ENCODE peak calls at places on chromosomes 12 and 14, in four cellular contexts. I is astrocyte of the spinal cord, E is endothelial cell, D is AG10803. U is an unnamed sample.

GRCh38 chr14:37197421-37198272 is at the start of gene MIPOL1:
- DNase-seq in D (peak), E (peak), I (peak), U (no peak)

GRCh38 chr14:49581961-49582210 is 4.3 kb downstream of the RPS29 start:
- DNase-seq in I (no peak), E (no peak), D (no peak), U (no peak)

GRCh38 chr12:79547044-79547734 is 143.6 kb downstream of the PAWR start:
- DNase-seq in D (peak), E (peak), I (peak), U (no peak)

GRCh38 chr14:21070610-21071224 is 613 bp downstream of the ARHGEF40 start:
- DNase-seq in E (peak), I (peak), D (peak), U (no peak)

GRCh38 chr12:73262788-73263381 is 990.7 kb downstream of the TRHDE start:
- DNase-seq in I (no peak), E (no peak), D (no peak), U (no peak)

GRCh38 chr12:70920251-70920851 is at the start of gene PTPRR:
- DNase-seq in D (no peak), I (no peak), E (peak), U (no peak)

GRCh38 chr14:29220077-29220476 is 453.5 kb downstream of the FOXG1 start:
- DNase-seq in D (no peak), E (no peak), I (no peak), U (no peak)

GRCh38 chr14:56059054-56059453 is 59.2 kb upstream of the PELI2 start:
- DNase-seq in E (no peak), I (no peak), D (peak), U (no peak)

GRCh38 chr12:95096378-95096777 is 23.0 kb upstream of the NR2C1 start:
- DNase-seq in D (no peak), I (no peak), E (no peak), U (no peak)

GRCh38 chr14:24279301-24280186 is 8.1 kb upstream of the RABGGTA start:
- DNase-seq in I (no peak), D (no peak), E (no peak), U (peak)

GRCh38 chr14:23578560-23579310 is at the start of gene JPH4:
- DNase-seq in I (no peak), E (no peak), D (no peak), U (no peak)

GRCh38 chr14:90968025-90968424 is 92.4 kb downstream of the RPS6KA5 start:
- DNase-seq in E (no peak), I (no peak), D (peak), U (no peak)

GRCh38 chr14:100084591-100084990 is 19.4 kb downstream of the EVL start:
- DNase-seq in D (no peak), E (no peak), I (no peak), U (no peak)

GRCh38 chr12:108805136-108805535 is 52.2 kb downstream of the SSH1 start:
- DNase-seq in E (no peak), D (peak), I (no peak), U (no peak)

GRCh38 chr12:63897931-63898330 is 53.4 kb downstream of the SRGAP1 start:
- DNase-seq in E (peak), D (no peak), I (peak), U (no peak)

GRCh38 chr12:113609692-113610469 is 138.2 kb upstream of the LHX5 start:
- DNase-seq in D (no peak), I (no peak), E (no peak), U (no peak)

GRCh38 chr14:23076785-23077408 is 18.0 kb downstream of the ACIN1 start:
- DNase-seq in I (peak), D (no peak), E (peak), U (no peak)

GRCh38 chr12:121678721-121679300 is 9.4 kb upstream of the MORN3 start:
- DNase-seq in E (no peak), D (no peak), I (no peak), U (no peak)

GRCh38 chr12:123163227-123163626 is 12.3 kb upstream of the PITPNM2 start:
- DNase-seq in D (no peak), I (no peak), E (no peak), U (no peak)

GRCh38 chr12:4881665-4882064 is 28.0 kb upstream of the KCNA1 start:
- DNase-seq in D (no peak), E (no peak), I (no peak), U (no peak)

GRCh38 chr12:3081886-3082285 is 4.7 kb downstream of the TSPAN9 start:
- DNase-seq in E (no peak), D (no peak), I (no peak), U (no peak)

GRCh38 chr12:6946033-6946919 is 2.5 kb downstream of the C12orf57 start:
- DNase-seq in D (no peak), I (no peak), E (peak), U (peak)

GRCh38 chr12:107474639-107475539 is 210.7 kb upstream of the PWP1 start:
- DNase-seq in E (no peak), I (peak), D (no peak), U (no peak)

GRCh38 chr12:123580772-123581171 is 3.6 kb upstream of the TMED2 start:
- DNase-seq in D (no peak), E (no peak), I (peak), U (no peak)

GRCh38 chr12:94725375-94726168 is 75.2 kb upstream of the TMCC3 start:
- DNase-seq in E (peak), I (peak), D (peak), U (no peak)

GRCh38 chr12:113207621-113208040 is 13.6 kb upstream of the TPCN1 start:
- DNase-seq in D (no peak), I (no peak), E (no peak), U (peak)

GRCh38 chr12:59182191-59182590 is 261.9 kb upstream of the LRIG3 start:
- DNase-seq in I (no peak), E (no peak), D (no peak), U (no peak)

GRCh38 chr12:18706798-18707197 is 31.0 kb downstream of the PLCZ1 start:
- DNase-seq in E (no peak), I (no peak), D (no peak), U (no peak)

GRCh38 chr12:18700254-18700653 is 37.6 kb downstream of the PLCZ1 start:
- DNase-seq in I (peak), D (peak), E (no peak), U (no peak)

GRCh38 chr12:18703326-18703725 is 34.5 kb downstream of the PLCZ1 start:
- DNase-seq in D (no peak), E (no peak), I (no peak), U (no peak)

GRCh38 chr12:18703916-18704315 is 33.9 kb downstream of the PLCZ1 start:
- DNase-seq in I (no peak), D (peak), E (no peak), U (no peak)
- TF ChIP-seq CTCF in I (no peak), D (no peak), E (no peak), U (no peak)

DNA sequence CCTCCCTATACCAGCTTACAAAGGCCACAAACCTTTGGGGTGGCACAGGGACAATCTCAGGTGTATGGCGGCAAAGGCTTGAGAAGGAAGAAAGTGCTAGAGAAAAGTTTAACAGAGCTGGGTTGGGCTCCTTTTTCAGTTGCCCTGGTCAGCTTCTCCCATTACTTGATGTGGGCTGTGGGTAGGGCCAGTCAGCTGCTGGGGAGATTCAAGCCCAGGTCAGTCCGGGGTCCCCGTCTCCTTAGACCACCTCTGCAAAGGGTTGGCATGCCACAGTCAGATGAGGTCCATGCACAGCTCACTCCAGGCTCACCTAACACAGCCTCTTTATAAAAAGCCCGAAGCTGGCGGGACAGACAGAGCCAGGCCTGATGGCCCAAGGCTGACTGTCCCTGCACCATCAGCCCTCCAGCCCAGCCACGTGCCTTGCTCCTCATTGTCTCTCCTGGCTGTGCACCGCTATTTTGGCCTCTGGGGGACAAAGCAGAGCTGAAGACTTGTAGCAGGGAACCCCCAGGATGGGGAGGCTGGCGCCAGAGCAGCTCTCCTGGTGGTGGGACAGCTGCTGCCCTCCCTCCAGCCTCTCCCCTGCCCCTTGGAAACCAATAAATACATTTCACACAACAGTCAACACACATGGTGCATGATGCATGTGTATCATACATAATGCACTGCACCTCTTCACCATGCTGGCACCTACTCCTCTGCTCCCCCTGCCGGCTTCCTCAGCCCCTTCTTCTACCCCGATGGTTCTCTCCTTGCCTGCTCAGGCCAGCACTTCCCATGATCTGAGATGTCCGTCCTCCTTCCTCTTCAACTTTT is 61.7 kb upstream of the DDX11 start:
- DNase-seq in I (no peak), D (no peak), E (no peak), U (no peak)
- TF ChIP-seq CTCF in I (peak), D (peak), E (no peak), U (peak)

GRCh38 chr12:101767537-101767936 is 28.3 kb upstream of the SYCP3 start:
- DNase-seq in D (no peak), I (no peak), E (no peak), U (no peak)
- TF ChIP-seq CTCF in D (no peak), I (no peak), E (no peak), U (peak)

GRCh38 chr12:54285150-54286041 is 4.9 kb downstream of the HNRNPA1 start:
- DNase-seq in I (no peak), D (no peak), E (no peak), U (no peak)
- TF ChIP-seq CTCF in I (peak), D (peak), E (peak), U (no peak)

DNA sequence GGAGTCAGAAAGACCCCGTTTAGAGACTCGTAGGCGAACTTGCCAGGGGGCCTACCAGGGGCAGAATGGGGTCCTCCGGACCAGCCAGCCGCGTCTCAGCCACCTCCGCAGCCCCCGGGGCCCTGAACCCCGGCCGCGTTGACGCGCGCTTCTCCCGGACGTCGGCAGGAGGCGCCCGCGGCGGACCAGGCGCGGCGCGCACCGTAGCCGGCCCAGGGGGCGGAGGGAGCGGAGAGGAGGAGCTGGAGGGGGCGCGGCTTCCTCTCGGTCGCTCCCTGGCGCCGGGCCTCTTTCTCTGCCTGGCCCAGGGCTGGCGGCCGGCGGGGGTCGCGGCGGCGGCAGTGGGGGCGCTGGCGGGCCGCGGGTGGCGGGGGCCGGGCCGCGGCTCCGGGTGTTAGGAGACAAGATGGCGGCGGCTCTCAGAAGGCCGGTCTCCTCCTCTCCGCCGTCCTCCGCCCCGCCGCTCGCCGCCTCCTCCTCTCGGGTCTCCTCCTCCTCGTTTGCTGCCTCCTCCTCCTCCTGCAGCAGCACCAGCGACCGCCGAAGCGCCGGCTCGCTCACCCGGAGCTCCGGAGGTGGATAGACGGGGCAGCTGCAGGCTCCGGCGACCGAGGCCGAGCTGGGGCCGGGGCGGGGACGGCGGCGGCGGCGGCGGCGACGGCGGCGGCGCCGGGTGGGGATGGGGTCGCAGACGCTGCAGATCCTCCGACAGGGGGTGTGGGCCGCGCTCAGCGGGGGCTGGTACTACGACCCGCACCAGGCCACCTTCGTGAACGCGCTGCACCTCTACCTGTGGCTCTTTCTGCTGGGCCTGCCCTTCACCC is at the start of gene PCNX1:
- DNase-seq in I (peak), E (peak), D (peak), U (peak)
- TF ChIP-seq CTCF in I (peak), E (peak), D (peak), U (peak)